ENCODE peak calls at places on chromosomes 16 and 17, in nine cellular contexts. B is GM23248, G is MM.1S, A is OCI-LY7, W is GM23338, O is HCT116, E is neural progenitor cell, U is hepatocyte, Q is SK-N-SH. C is an unnamed sample.

GRCh38 chr16:67555795-67556212 is 6.5 kb upstream of the CTCF start:
- DNase-seq in B (peak; percentile 74), G (no peak), A (peak; percentile 50), W (no peak), O (peak; percentile 16), E (no peak), U (no peak), Q (no peak), C (peak; percentile 79)

GRCh38 chr16:47311738-47312505 is 148.9 kb downstream of the ITFG1 start:
- DNase-seq in B (peak; percentile 12), G (no peak), A (peak; percentile 49), W (peak; percentile 65), O (peak; percentile 6), E (peak; percentile 20), U (peak; percentile 7), Q (no peak), C (peak; percentile 61)

GRCh38 chr17:37327341-37328090 is 48.3 kb upstream of the C17orf78 start:
- DNase-seq in B (peak; percentile 86), G (no peak), A (no peak), W (no peak), O (no peak), E (no peak), U (no peak), Q (no peak), C (no peak)

GRCh38 chr17:6423931-6424330 is 11.0 kb downstream of the AIPL1 start:
- DNase-seq in B (no peak), G (no peak), A (no peak), W (no peak), O (no peak), E (no peak), U (no peak), Q (no peak), C (no peak)

GRCh38 chr16:50802000-50802399 is 60.1 kb downstream of the CYLD start:
- DNase-seq in B (peak; percentile 21), G (no peak), A (no peak), W (no peak), O (no peak), E (no peak), U (no peak), Q (no peak), C (no peak)

GRCh38 chr17:40317880-40318834 is 9.2 kb downstream of the RARA start:
- DNase-seq in B (peak; percentile 100), G (peak; percentile 94), A (peak; percentile 94), W (peak; percentile 98), O (peak; percentile 88), E (peak; percentile 98), U (peak; percentile 99), Q (peak; percentile 99), C (peak; percentile 91)

GRCh38 chr17:10018461-10018891 is 113.4 kb upstream of the RCVRN start:
- DNase-seq in B (no peak), G (no peak), A (no peak), W (no peak), O (no peak), E (peak; percentile 42), U (no peak), Q (no peak), C (no peak)

GRCh38 chr17:46972346-46972745 is 6.7 kb downstream of the RPRML start:
- DNase-seq in B (no peak), G (no peak), A (no peak), W (no peak), O (no peak), E (no peak), U (no peak), Q (no peak), C (no peak)

GRCh38 chr16:728131-728889 is 1.4 kb downstream of the HAGHL start:
- DNase-seq in B (peak; percentile 84), G (peak; percentile 93), A (peak; percentile 85), W (peak; percentile 80), O (peak; percentile 86), E (peak; percentile 72), U (peak; percentile 85), Q (peak; percentile 96), C (peak; percentile 85)

GRCh38 chr16:13858873-13859580 is 60.9 kb upstream of the ERCC4 start:
- DNase-seq in B (no peak), G (no peak), A (no peak), W (no peak), O (no peak), E (no peak), U (no peak), Q (no peak), C (no peak)

GRCh38 chr16:52265446-52265861 is 281.5 kb downstream of the TOX3 start:
- DNase-seq in B (no peak), G (no peak), A (no peak), W (peak; percentile 73), O (no peak), E (peak; percentile 21), U (peak; percentile 51), Q (no peak), C (no peak)

GRCh38 chr17:42459256-42459982 is 741 bp downstream of the ATP6V0A1 start:
- DNase-seq in B (peak; percentile 81), G (peak; percentile 26), A (peak; percentile 59), W (peak; percentile 71), O (no peak), E (peak; percentile 41), U (peak; percentile 81), Q (peak; percentile 56), C (no peak)

GRCh38 chr17:81898029-81898866 is 3.8 kb upstream of the NPB start:
- DNase-seq in B (peak; percentile 99), G (no peak), A (no peak), W (no peak), O (peak; percentile 56), E (no peak), U (no peak), Q (no peak), C (peak; percentile 96)

GRCh38 chr17:59372138-59372751 is 40.8 kb downstream of the YPEL2 start:
- DNase-seq in B (peak; percentile 81), G (peak; percentile 64), A (peak; percentile 71), W (no peak), O (no peak), E (no peak), U (peak; percentile 50), Q (no peak), C (no peak)

GRCh38 chr16:84096447-84097005 is 20.2 kb downstream of the MBTPS1 start:
- DNase-seq in B (no peak), G (no peak), A (no peak), W (no peak), O (no peak), E (no peak), U (peak; percentile 51), Q (no peak), C (peak; percentile 75)

GRCh38 chr17:67187927-67188326 is 57.1 kb downstream of the HELZ start:
- DNase-seq in B (no peak), G (no peak), A (no peak), W (no peak), O (no peak), E (no peak), U (no peak), Q (no peak), C (no peak)

GRCh38 chr17:62194401-62194800 is 129.3 kb upstream of the MED13 start:
- DNase-seq in B (no peak), G (no peak), A (no peak), W (no peak), O (no peak), E (no peak), U (no peak), Q (no peak), C (no peak)

GRCh38 chr17:81867123-81867951 is 3.8 kb downstream of the ARHGDIA start:
- DNase-seq in B (peak; percentile 70), G (peak; percentile 1), A (peak; percentile 67), W (peak; percentile 73), O (no peak), E (peak; percentile 37), U (peak; percentile 69), Q (peak; percentile 48), C (peak; percentile 56)

GRCh38 chr16:87608400-87608985 is 6.2 kb downstream of the JPH3 start:
- DNase-seq in B (peak; percentile 74), G (peak; percentile 6), A (peak; percentile 23), W (peak; percentile 89), O (no peak), E (peak; percentile 87), U (peak; percentile 88), Q (no peak), C (peak; percentile 63)

DNA sequence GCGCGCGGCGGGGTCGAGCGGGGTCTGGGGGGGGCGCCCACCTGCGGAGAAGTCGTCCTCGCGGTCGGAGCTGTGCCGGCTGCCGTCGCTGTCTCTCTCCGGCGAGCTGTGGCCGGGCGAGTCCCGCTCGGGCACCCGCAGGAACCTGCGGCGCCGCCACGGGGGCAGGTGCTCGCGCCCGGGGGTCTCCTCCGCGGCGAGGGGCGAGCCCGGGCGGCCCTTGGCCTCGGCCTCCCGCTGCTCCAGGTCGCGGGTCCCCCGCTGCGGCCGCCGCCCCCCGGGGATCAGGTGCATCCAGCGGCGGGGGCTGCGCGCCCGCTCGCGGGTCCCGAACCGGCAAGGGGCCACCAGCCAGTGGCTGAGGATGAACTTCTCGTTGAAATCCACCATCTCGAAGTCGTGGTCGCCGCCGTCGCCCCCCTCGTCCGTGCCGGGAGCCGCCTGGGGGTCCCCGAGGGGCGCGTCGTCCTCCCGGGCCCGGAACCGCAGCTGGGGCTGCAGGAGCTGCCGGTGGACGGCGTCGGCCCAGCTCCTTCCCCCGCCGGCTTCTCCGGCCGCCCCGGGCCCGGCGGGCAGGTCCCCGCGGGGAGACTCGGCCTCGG is 41.4 kb upstream of the BHLHA9 start:
- DNase-seq in B (no peak), G (no peak), A (no peak), W (no peak), O (no peak), E (peak; percentile 24), U (no peak), Q (peak; percentile 72), C (no peak)
- TF ChIP-seq EZH2phosphoT487 in B (peak; percentile 20), G (no peak), A (no peak), W (no peak), O (no peak), E (peak; percentile 72), U (peak; percentile 67), Q (peak; percentile 87), C (no peak)

DNA sequence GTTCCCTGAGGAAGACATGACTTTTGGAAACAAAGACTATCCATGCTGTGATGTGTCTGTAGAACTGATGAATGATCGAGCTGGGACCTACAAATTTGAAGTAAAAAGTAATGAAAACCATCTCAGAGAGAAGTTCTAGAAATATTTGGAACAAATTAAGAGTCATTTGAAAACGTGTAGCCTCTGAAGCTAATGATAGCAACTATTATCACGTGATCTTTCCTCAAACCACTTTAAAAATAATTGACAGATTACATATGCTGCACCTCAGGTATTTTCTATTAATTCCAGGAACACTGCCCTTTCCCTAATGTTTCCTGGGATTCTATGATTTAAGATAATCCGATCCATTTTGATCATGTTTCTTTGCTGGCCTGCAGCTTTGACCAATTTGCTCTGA is 990.3 kb downstream of the CDH8 start:
- DNase-seq in B (no peak), G (no peak), A (no peak), W (no peak), O (no peak), E (no peak), U (no peak), Q (no peak), C (no peak)
- TF ChIP-seq EZH2phosphoT487 in B (no peak), G (no peak), A (no peak), W (no peak), O (no peak), E (no peak), U (no peak), Q (no peak), C (no peak)

GRCh38 chr17:2977157-2977556 is 86.2 kb downstream of the OR1D5 start:
- DNase-seq in B (no peak), G (no peak), A (no peak), W (no peak), O (no peak), E (no peak), U (no peak), Q (no peak), C (no peak)
- TF ChIP-seq EZH2phosphoT487 in B (no peak), G (no peak), A (no peak), W (no peak), O (no peak), E (no peak), U (no peak), Q (no peak), C (no peak)

GRCh38 chr17:39197380-39198185 is at the start of gene CACNB1:
- DNase-seq in B (peak; percentile 88), G (peak; percentile 69), A (peak; percentile 82), W (peak; percentile 94), O (no peak), E (peak; percentile 94), U (peak; percentile 86), Q (peak; percentile 95), C (peak; percentile 58)
- TF ChIP-seq EZH2phosphoT487 in B (no peak), G (no peak), A (no peak), W (no peak), O (no peak), E (no peak), U (no peak), Q (no peak), C (no peak)

C was measured in PC-3.